ENCODE peak calls at places on chromosomes 2 and 18, in six cellular contexts. L is neuronal stem cell, X is IMR-90, G is HepG2, V is fibroblast of lung, P is endothelial cell of umbilical vein. B is an unnamed sample.

GRCh38 chr2:10304458-10305253 is 2.0 kb downstream of the HPCAL1 start:
- DNase-seq in L (no peak), G (no peak), X (no peak), P (no peak), V (no peak), B (no peak)

GRCh38 chr18:28163201-28163778 is 13.6 kb downstream of the CDH2 start:
- DNase-seq in V (peak; percentile 87), X (peak; percentile 84), G (no peak), L (no peak), P (no peak), B (no peak)

GRCh38 chr2:108092886-108093285 is 106.6 kb downstream of the SLC5A7 start:
- DNase-seq in L (no peak), G (no peak), V (no peak), P (no peak), X (no peak), B (no peak)

GRCh38 chr2:95050385-95051300 is 25.1 kb downstream of the MAL start:
- DNase-seq in L (no peak), X (no peak), V (no peak), G (no peak), P (no peak), B (no peak)

GRCh38 chr2:159738509-159739390 is 26.4 kb downstream of the MARCHF7 start:
- DNase-seq in V (no peak), P (no peak), G (no peak), X (no peak), L (no peak), B (peak; percentile 48)

GRCh38 chr2:68043719-68044498 is 18.9 kb downstream of the C1D start:
- DNase-seq in L (no peak), X (peak; percentile 87), V (peak; percentile 87), G (no peak), P (peak; percentile 25), B (no peak)

GRCh38 chr2:235951980-235952379 is 216.2 kb downstream of the GBX2 start:
- DNase-seq in L (no peak), G (no peak), P (no peak), X (no peak), V (peak; percentile 49), B (no peak)

GRCh38 chr2:138504546-138505239 is 3.1 kb downstream of the SPOPL start:
- DNase-seq in G (no peak), X (no peak), P (no peak), V (no peak), L (no peak), B (no peak)

GRCh38 chr2:121776885-121777698 is 21.6 kb downstream of the TSN start:
- DNase-seq in P (peak; percentile 8), X (peak; percentile 11), G (no peak), V (peak; percentile 37), L (no peak), B (no peak)

GRCh38 chr2:136376211-136376610 is 258.3 kb upstream of the CXCR4 start:
- DNase-seq in L (no peak), X (no peak), V (no peak), G (no peak), P (no peak), B (no peak)

GRCh38 chr2:58638256-58638795 is 397.2 kb upstream of the FANCL start:
- DNase-seq in G (no peak), V (peak; percentile 46), X (no peak), P (peak; percentile 80), L (no peak), B (no peak)

GRCh38 chr18:63575680-63576079 is 11.5 kb upstream of the SERPINB13 start:
- DNase-seq in G (no peak), V (no peak), P (no peak), L (no peak), X (no peak), B (no peak)

GRCh38 chr2:51919395-51919794 is 887.5 kb upstream of the NRXN1 start:
- DNase-seq in G (no peak), L (no peak), X (peak; percentile 72), P (no peak), V (peak; percentile 52), B (no peak)

GRCh38 chr2:38184964-38185603 is 109.1 kb upstream of the CYP1B1 start:
- DNase-seq in P (peak; percentile 3), V (peak; percentile 80), G (no peak), L (no peak), X (peak; percentile 73), B (no peak)

GRCh38 chr2:86704482-86704971 is 15.6 kb upstream of the RMND5A start:
- DNase-seq in V (peak; percentile 91), G (peak; percentile 70), P (peak; percentile 77), X (peak; percentile 78), L (no peak), B (no peak)

GRCh38 chr2:240619506-240620148 is 5.7 kb upstream of the GPR35 start:
- DNase-seq in P (no peak), G (no peak), X (no peak), V (no peak), L (no peak), B (no peak)

GRCh38 chr2:152075427-152076050 is 23.3 kb downstream of the CACNB4 start:
- DNase-seq in G (no peak), L (no peak), P (no peak), X (no peak), V (no peak), B (no peak)

GRCh38 chr2:18369750-18370149 is 190.7 kb downstream of the RDH14 start:
- DNase-seq in V (peak; percentile 92), G (no peak), L (no peak), X (peak; percentile 74), P (peak; percentile 80), B (no peak)

GRCh38 chr2:54455584-54456525 is at the start of gene SPTBN1:
- DNase-seq in L (peak; percentile 86), G (peak; percentile 87), V (peak; percentile 94), X (peak; percentile 90), P (peak; percentile 88), B (peak; percentile 97)

GRCh38 chr18:42706618-42707017 is 408.9 kb downstream of the RIT2 start:
- DNase-seq in G (no peak), L (no peak), V (peak; percentile 2), P (no peak), X (no peak), B (peak; percentile 38)

GRCh38 chr2:224802407-224802806 is 86.2 kb upstream of the CCDC195 start:
- DNase-seq in G (no peak), V (peak; percentile 43), L (no peak), P (peak; percentile 69), X (peak; percentile 55), B (no peak)

GRCh38 chr2:155633060-155633839 is 699.3 kb downstream of the NR4A2 start:
- DNase-seq in L (no peak), G (no peak), V (no peak), X (no peak), P (peak; percentile 3), B (no peak)

GRCh38 chr2:7812231-7812995 is 869.4 kb upstream of the ID2 start:
- DNase-seq in P (no peak), L (no peak), V (peak; percentile 85), X (peak; percentile 68), G (no peak), B (no peak)

GRCh38 chr2:136327162-136327852 is 209.4 kb upstream of the CXCR4 start:
- DNase-seq in P (peak; percentile 30), X (peak; percentile 53), V (peak; percentile 45), G (no peak), L (no peak), B (no peak)

GRCh38 chr2:239227661-239228371 is 173.0 kb downstream of the HDAC4 start:
- DNase-seq in X (peak; percentile 52), L (no peak), G (no peak), V (peak; percentile 54), P (no peak), B (no peak)

GRCh38 chr2:109433486-109433885 is 180.3 kb downstream of the SEPTIN10 start:
- DNase-seq in P (no peak), X (no peak), V (no peak), G (no peak), L (no peak), B (peak; percentile 29)

GRCh38 chr18:73503326-73503725 is 635.5 kb upstream of the NETO1 start:
- DNase-seq in L (no peak), V (peak; percentile 10), P (no peak), X (peak; percentile 41), G (no peak), B (no peak)

DNA sequence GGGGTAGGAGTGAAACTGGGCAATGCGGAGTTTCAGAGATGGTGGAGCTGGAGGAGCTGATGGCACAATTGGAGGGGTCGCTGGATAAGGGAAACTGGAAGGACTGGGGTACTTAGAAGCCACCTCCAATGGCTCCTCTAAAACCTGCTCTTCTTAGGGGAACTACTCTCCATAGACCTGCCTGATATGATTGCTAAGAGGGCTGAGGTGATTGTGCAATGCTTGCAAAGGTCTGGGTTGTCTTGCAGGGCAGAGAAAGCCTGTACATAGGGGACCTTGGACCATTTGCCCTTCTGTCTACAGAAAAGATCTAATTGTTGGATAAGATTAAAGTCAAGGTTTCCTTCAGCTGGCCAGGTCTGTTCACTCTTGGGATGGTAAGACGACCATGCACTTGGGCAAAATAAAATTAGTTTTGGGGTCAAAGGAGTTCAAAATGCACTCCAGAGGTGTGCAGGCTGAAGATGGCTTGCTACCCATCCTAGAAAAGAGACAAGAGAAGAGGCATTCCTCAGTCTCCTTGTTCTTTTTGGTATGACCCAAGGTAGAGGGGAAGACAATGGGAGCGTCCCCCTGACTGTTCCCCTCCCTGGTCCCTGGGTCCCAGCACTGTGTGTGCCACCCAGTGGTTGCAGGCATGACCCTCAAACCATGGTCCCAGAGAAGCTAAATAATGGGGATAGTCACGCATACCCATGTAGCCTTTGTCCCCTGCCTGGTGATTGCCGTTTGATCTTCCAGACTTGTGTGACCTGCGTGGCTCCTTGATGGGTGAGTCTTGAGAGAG is 41.1 kb downstream of the STK17B start:
- DNase-seq in L (no peak), P (no peak), G (no peak), V (no peak), X (no peak), B (no peak)
- H3K9me3 ChIP-seq in L (peaks cover 23% of the 10 kb centered on the region), P (peaks cover 4% of the 10 kb centered on the region), G (no peaks in the 10 kb centered on the region), V (no peaks in the 10 kb centered on the region), X (peaks cover 34% of the 10 kb centered on the region), B (peaks cover 14% of the 10 kb centered on the region)

DNA sequence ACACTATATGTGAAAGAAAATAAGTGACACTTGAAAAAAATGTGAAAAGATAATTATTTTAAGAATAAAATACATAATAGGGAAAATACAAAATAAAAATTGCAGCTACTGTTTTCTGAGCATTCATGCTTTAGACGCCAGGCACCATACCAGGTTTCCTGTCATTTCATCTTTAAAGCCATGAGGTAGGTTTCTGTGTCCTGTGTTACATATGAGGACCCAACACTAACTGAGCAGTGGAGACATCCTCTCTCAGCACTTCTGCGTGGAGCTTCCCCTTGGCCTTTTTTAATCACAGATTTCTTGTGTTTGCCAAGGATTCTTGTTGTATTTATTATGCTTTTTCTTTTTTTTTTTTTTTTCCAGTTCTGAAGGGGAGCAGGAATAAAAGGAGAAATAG is 117.3 kb downstream of the FAM117B start:
- DNase-seq in G (no peak), V (no peak), L (no peak), P (no peak), X (no peak), B (no peak)
- H3K9ac ChIP-seq in G (no peak overlapping the region), V (no peak overlapping the region), L (no peak overlapping the region), P (no peak overlapping the region), X (no peak overlapping the region), B (no peak overlapping the region)

DNA sequence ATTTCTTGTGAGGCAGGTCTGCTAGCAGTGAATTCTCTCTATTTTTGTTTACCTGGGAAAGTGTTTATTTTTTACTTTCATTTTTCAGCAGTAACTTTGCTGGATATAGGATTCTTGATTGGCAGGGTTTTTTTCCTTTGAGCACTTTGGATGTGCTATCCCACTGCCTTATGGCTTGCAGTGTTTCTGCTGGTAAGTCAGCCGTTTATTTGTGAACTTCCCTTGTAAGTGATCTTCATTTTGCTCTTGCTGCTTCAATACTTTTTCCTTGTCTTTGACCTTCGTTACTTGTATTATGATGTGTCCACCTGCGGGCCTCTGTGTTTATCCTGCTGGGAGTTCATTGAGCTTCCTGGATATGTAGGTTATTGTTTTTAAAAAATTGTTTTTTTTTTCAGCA is 54.7 kb downstream of the SLC66A2 start:
- DNase-seq in P (no peak), X (peak; percentile 1), L (no peak), V (no peak), G (no peak), B (no peak)
- H3K9me3 ChIP-seq in P (peaks cover 17% of the 10 kb centered on the region), X (peaks cover 42% of the 10 kb centered on the region), L (peaks cover 35% of the 10 kb centered on the region), V (peaks cover 3% of the 10 kb centered on the region), G (peaks cover 54% of the 10 kb centered on the region), B (peaks cover 17% of the 10 kb centered on the region)

GRCh38 chr2:128438586-128438985 is 119.9 kb upstream of the HS6ST1 start:
- DNase-seq in V (no peak), L (no peak), G (no peak), P (no peak), X (no peak), B (no peak)
- H3K9ac ChIP-seq in V (no peak overlapping the region), L (no peak overlapping the region), G (no peak overlapping the region), P (no peak overlapping the region), X (no peak overlapping the region), B (no peak overlapping the region)